ENCODE peak calls at places on chromosomes 2 and 18, in eight cellular contexts. D is HCT116, W is sigmoid colon, C is esophagus muscularis mucosa, Y is suprapubic skin, R is K562, E is prostate gland, G is GM12878. Q is an unnamed sample.

GRCh38 chr18:54191352-54191751 is 33.1 kb downstream of the MBD2 start:
- DNase-seq in Y (no peak), E (no peak), W (no peak), D (no peak), R (no peak), C (no peak), G (no peak), Q (no peak)

GRCh38 chr18:33576999-33577687 is 876 bp upstream of the ASXL3 start:
- DNase-seq in R (no peak), W (no peak), C (no peak), E (no peak), D (no peak), G (no peak), Y (no peak), Q (no peak)

GRCh38 chr18:78510636-78511035 is 469.0 kb upstream of the SALL3 start:
- DNase-seq in C (no peak), E (no peak), G (no peak), Y (no peak), R (no peak), D (no peak), W (no peak), Q (no peak)

GRCh38 chr2:68274022-68274421 is 21.7 kb upstream of the PPP3R1 start:
- DNase-seq in E (no peak), Y (no peak), R (no peak), G (no peak), C (no peak), W (no peak), D (no peak), Q (no peak)

GRCh38 chr2:55885129-55885943 is 38.2 kb downstream of the EFEMP1 start:
- DNase-seq in G (no peak), R (no peak), Y (no peak), E (no peak), C (no peak), W (no peak), D (peak; percentile 24), Q (no peak)

GRCh38 chr18:45441110-45441842 is 174.0 kb upstream of the SLC14A2 start:
- DNase-seq in R (peak; percentile 6), E (no peak), C (no peak), Y (no peak), W (no peak), D (no peak), G (no peak), Q (no peak)

GRCh38 chr2:105748564-105748963 is 3.9 kb downstream of the NCK2 start:
- DNase-seq in W (no peak), Y (no peak), R (no peak), E (no peak), D (no peak), G (no peak), C (no peak), Q (no peak)

GRCh38 chr18:12242658-12243260 is 11.4 kb upstream of the CIDEA start:
- DNase-seq in Y (no peak), G (no peak), R (no peak), D (no peak), W (no peak), C (no peak), E (no peak), Q (no peak)

GRCh38 chr18:57433492-57434176 is 1.5 kb upstream of the ONECUT2 start:
- DNase-seq in W (no peak), C (no peak), Y (no peak), R (no peak), E (no peak), D (no peak), G (no peak), Q (no peak)

GRCh38 chr2:14996306-14997014 is 363.9 kb downstream of the LRATD1 start:
- DNase-seq in W (no peak), Y (no peak), D (no peak), G (no peak), E (no peak), C (no peak), R (no peak), Q (no peak)

GRCh38 chr2:15059870-15060617 is 427.5 kb downstream of the LRATD1 start:
- DNase-seq in D (no peak), R (no peak), E (no peak), W (no peak), G (no peak), C (peak; percentile 37), Y (no peak), Q (no peak)

GRCh38 chr2:225041210-225041870 is 928 bp downstream of the DOCK10 start:
- DNase-seq in W (no peak), R (no peak), D (no peak), G (peak; percentile 84), C (no peak), E (no peak), Y (no peak), Q (peak; percentile 51)

GRCh38 chr18:6747646-6748045 is 18.1 kb downstream of the ARHGAP28 start:
- DNase-seq in E (no peak), D (no peak), W (no peak), C (no peak), R (no peak), Y (no peak), G (no peak), Q (no peak)

GRCh38 chr2:2152451-2152850 is 178.6 kb downstream of the MYT1L start:
- DNase-seq in Y (no peak), E (no peak), D (no peak), G (no peak), W (no peak), R (no peak), C (no peak), Q (no peak)

GRCh38 chr2:2146220-2146619 is 184.9 kb downstream of the MYT1L start:
- DNase-seq in C (no peak), Y (no peak), D (no peak), E (no peak), W (no peak), G (no peak), R (no peak), Q (no peak)

GRCh38 chr2:2147024-2147900 is 183.8 kb downstream of the MYT1L start:
- DNase-seq in D (no peak), G (no peak), E (no peak), W (no peak), R (no peak), Y (no peak), C (no peak), Q (no peak)

GRCh38 chr2:2149379-2149778 is 181.7 kb downstream of the MYT1L start:
- DNase-seq in G (no peak), R (no peak), D (no peak), E (no peak), W (no peak), C (no peak), Y (no peak), Q (no peak)

GRCh38 chr2:2148776-2149175 is 182.3 kb downstream of the MYT1L start:
- DNase-seq in E (no peak), W (no peak), Y (no peak), C (no peak), R (no peak), G (no peak), D (no peak), Q (no peak)
- H3K9me3 ChIP-seq in E (no peaks in the 10 kb centered on the region), W (no peaks in the 10 kb centered on the region), Y (no peaks in the 10 kb centered on the region), C (no peaks in the 10 kb centered on the region), R (no peaks in the 10 kb centered on the region), G (no peaks in the 10 kb centered on the region), D (no peaks in the 10 kb centered on the region), Q (no peaks in the 10 kb centered on the region)

GRCh38 chr2:240136013-240136670 is at the start of gene COPS9:
- DNase-seq in W (peak; percentile 92), R (peak; percentile 86), E (peak; percentile 77), Y (peak; percentile 88), G (peak; percentile 27), C (peak; percentile 95), D (peak; percentile 61), Q (peak; percentile 88)
- TF ChIP-seq POLR2A in W (peak; percentile 30), R (peak; percentile 72), E (no peak), Y (peak; percentile 19), G (peak; percentile 95), C (peak; percentile 25), D (no peak), Q (peak; percentile 58)

GRCh38 chr2:158620656-158621055 is 163.9 kb downstream of the PKP4 start:
- DNase-seq in Y (no peak), W (no peak), C (no peak), R (no peak), D (no peak), E (no peak), G (no peak), Q (no peak)

GRCh38 chr2:158619496-158619895 is 162.7 kb downstream of the PKP4 start:
- DNase-seq in G (no peak), W (no peak), R (no peak), Y (no peak), D (no peak), C (no peak), E (peak; percentile 15), Q (no peak)

GRCh38 chr2:158618859-158619490 is 162.2 kb downstream of the PKP4 start:
- DNase-seq in G (no peak), R (no peak), Y (no peak), W (no peak), D (no peak), E (no peak), C (no peak), Q (no peak)

GRCh38 chr2:158616480-158616879 is 159.7 kb downstream of the PKP4 start:
- DNase-seq in D (no peak), E (no peak), W (no peak), C (no peak), R (no peak), G (no peak), Y (no peak), Q (no peak)
- TF ChIP-seq POLR2AphosphoS5 in D (no peak), E (no peak), W (no peak), C (no peak), R (no peak), G (no peak), Y (no peak), Q (no peak)

GRCh38 chr2:29910465-29910864 is 10.9 kb downstream of the ALK start:
- DNase-seq in G (no peak), C (no peak), Y (no peak), W (no peak), D (no peak), E (no peak), R (no peak), Q (no peak)
- H3K9me3 ChIP-seq in G (no peaks in the 10 kb centered on the region), C (no peaks in the 10 kb centered on the region), Y (no peaks in the 10 kb centered on the region), W (no peaks in the 10 kb centered on the region), D (no peaks in the 10 kb centered on the region), E (no peaks in the 10 kb centered on the region), R (no peaks in the 10 kb centered on the region), Q (no peaks in the 10 kb centered on the region)

DNA sequence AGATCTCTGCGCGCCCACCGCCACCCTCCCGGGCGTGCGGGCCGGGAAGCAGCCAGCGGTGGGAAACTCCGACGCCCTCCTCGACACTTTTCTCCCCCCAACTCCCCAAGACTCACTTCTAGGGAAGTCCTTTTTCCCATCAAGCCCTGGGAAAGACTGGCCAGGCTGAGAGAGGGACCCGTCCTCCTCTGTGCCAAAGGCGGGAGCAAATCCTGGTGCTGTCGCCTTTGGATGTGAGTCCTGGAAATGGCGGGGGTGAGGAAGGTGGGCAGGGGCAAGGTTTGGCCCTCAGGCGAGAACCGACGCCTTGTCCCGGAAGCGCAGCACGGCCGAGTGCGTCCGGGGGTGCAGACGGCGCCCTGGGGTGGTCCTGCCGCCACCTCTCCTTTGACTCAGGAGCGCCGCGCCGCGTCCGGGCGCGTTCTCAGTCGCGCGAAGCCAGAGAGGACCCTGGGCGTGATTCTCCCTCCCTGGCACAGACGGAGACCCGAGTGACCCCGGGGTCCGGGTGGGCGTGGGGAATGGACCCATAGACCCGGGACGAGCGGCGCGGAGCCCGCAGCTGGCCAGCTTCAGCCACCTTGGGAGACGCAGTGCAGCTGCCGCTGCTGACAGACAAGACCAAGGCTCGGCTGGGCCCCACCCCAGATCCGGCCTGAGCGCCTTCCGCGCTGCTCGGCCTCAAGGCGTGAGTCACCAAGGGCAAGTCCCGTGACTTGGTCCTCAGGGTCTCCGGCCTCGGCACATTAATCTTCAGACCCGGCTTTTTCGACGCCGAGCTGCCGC is 3.5 kb upstream of the LBX2 start:
- DNase-seq in G (no peak), E (no peak), Y (peak; percentile 90), D (peak; percentile 57), W (peak; percentile 94), C (peak; percentile 96), R (peak; percentile 81), Q (peak; percentile 89)
- TF ChIP-seq POLR2A in G (peak; percentile 83), E (peak; percentile 46), Y (peak; percentile 51), D (peak; percentile 75), W (no peak), C (peak; percentile 32), R (peak; percentile 84), Q (peak; percentile 91)